ENCODE peak calls at places on chromosome 9, in eight cellular contexts. One of them, this sample, is unnamed. For H3K27me3, the result is how much of the 10 kb centered on the place peaks cover.

GRCh38 chr9:86580688-86581087 is 226.5 kb upstream of the TUT7 start:
- DNase-seq in gastrocnemius medialis: peak
- DNase-seq in NT2/D1: no peak
- DNase-seq in ascending aorta: no peak
- DNase-seq in aorta: no peak
- DNase-seq in fibroblast of lung: no peak
- DNase-seq in GM23248: no peak
- DNase-seq in A673: no peak
- DNase-seq in this sample: no peak

GRCh38 chr9:2234371-2234893 is 219.3 kb downstream of the SMARCA2 start:
- DNase-seq in aorta: no peak
- DNase-seq in GM23248: peak
- DNase-seq in gastrocnemius medialis: no peak
- DNase-seq in fibroblast of lung: peak
- DNase-seq in NT2/D1: no peak
- DNase-seq in ascending aorta: no peak
- DNase-seq in A673: no peak
- DNase-seq in this sample: no peak

GRCh38 chr9:110443146-110443877 is 105.6 kb upstream of the TXNDC8 start:
- DNase-seq in ascending aorta: no peak
- DNase-seq in GM23248: peak
- DNase-seq in A673: no peak
- DNase-seq in aorta: no peak
- DNase-seq in gastrocnemius medialis: no peak
- DNase-seq in NT2/D1: no peak
- DNase-seq in fibroblast of lung: peak
- DNase-seq in this sample: no peak

GRCh38 chr9:93354451-93354850 is 97.0 kb upstream of the FAM120A start:
- DNase-seq in aorta: no peak
- DNase-seq in A673: no peak
- DNase-seq in gastrocnemius medialis: no peak
- DNase-seq in fibroblast of lung: peak
- DNase-seq in NT2/D1: no peak
- DNase-seq in ascending aorta: no peak
- DNase-seq in GM23248: no peak
- DNase-seq in this sample: no peak

GRCh38 chr9:3478549-3478953 is 47.2 kb downstream of the RFX3 start:
- DNase-seq in GM23248: peak
- DNase-seq in NT2/D1: no peak
- DNase-seq in fibroblast of lung: peak
- DNase-seq in gastrocnemius medialis: no peak
- DNase-seq in aorta: no peak
- DNase-seq in ascending aorta: no peak
- DNase-seq in A673: peak
- DNase-seq in this sample: no peak

GRCh38 chr9:13181652-13182051 is 97.8 kb downstream of the MPDZ start:
- DNase-seq in fibroblast of lung: peak
- DNase-seq in NT2/D1: no peak
- DNase-seq in GM23248: peak
- DNase-seq in A673: peak
- DNase-seq in ascending aorta: no peak
- DNase-seq in gastrocnemius medialis: no peak
- DNase-seq in aorta: no peak
- DNase-seq in this sample: no peak

GRCh38 chr9:20558609-20559016 is 63.7 kb downstream of the MLLT3 start:
- DNase-seq in fibroblast of lung: peak
- DNase-seq in GM23248: peak
- DNase-seq in A673: peak
- DNase-seq in gastrocnemius medialis: no peak
- DNase-seq in NT2/D1: no peak
- DNase-seq in ascending aorta: no peak
- DNase-seq in aorta: no peak
- DNase-seq in this sample: no peak

GRCh38 chr9:83957029-83957513 is 22.9 kb downstream of the HNRNPK start:
- DNase-seq in gastrocnemius medialis: no peak
- DNase-seq in A673: no peak
- DNase-seq in aorta: no peak
- DNase-seq in NT2/D1: no peak
- DNase-seq in ascending aorta: no peak
- DNase-seq in fibroblast of lung: no peak
- DNase-seq in GM23248: peak
- DNase-seq in this sample: no peak

GRCh38 chr9:116020146-116020545 is 133.4 kb upstream of the PAPPA start:
- DNase-seq in fibroblast of lung: no peak
- DNase-seq in GM23248: no peak
- DNase-seq in ascending aorta: no peak
- DNase-seq in NT2/D1: no peak
- DNase-seq in A673: no peak
- DNase-seq in gastrocnemius medialis: no peak
- DNase-seq in aorta: no peak
- DNase-seq in this sample: no peak

GRCh38 chr9:96217358-96217755 is 84.6 kb downstream of the HSD17B3 start:
- DNase-seq in GM23248: no peak
- DNase-seq in fibroblast of lung: no peak
- DNase-seq in ascending aorta: no peak
- DNase-seq in NT2/D1: no peak
- DNase-seq in aorta: no peak
- DNase-seq in A673: no peak
- DNase-seq in gastrocnemius medialis: no peak
- DNase-seq in this sample: no peak

GRCh38 chr9:96381696-96382095 is 1.8 kb downstream of the SLC35D2 start:
- DNase-seq in ascending aorta: no peak
- DNase-seq in NT2/D1: no peak
- DNase-seq in A673: no peak
- DNase-seq in GM23248: no peak
- DNase-seq in fibroblast of lung: no peak
- DNase-seq in aorta: no peak
- DNase-seq in gastrocnemius medialis: no peak
- DNase-seq in this sample: no peak

GRCh38 chr9:136943291-136944093 is 1.0 kb downstream of the FBXW5 start:
- DNase-seq in GM23248: peak
- DNase-seq in aorta: peak
- DNase-seq in A673: peak
- DNase-seq in fibroblast of lung: peak
- DNase-seq in gastrocnemius medialis: no peak
- DNase-seq in ascending aorta: no peak
- DNase-seq in NT2/D1: no peak
- DNase-seq in this sample: peak

GRCh38 chr9:105154723-105155191 is 89.7 kb upstream of the SLC44A1 start:
- DNase-seq in aorta: no peak
- DNase-seq in gastrocnemius medialis: no peak
- DNase-seq in fibroblast of lung: peak
- DNase-seq in A673: no peak
- DNase-seq in ascending aorta: no peak
- DNase-seq in GM23248: peak
- DNase-seq in NT2/D1: no peak
- DNase-seq in this sample: no peak

GRCh38 chr9:95874989-95875304 is 544 bp upstream of the ERCC6L2 start:
- DNase-seq in ascending aorta: peak
- DNase-seq in gastrocnemius medialis: no peak
- DNase-seq in A673: peak
- DNase-seq in GM23248: peak
- DNase-seq in NT2/D1: no peak
- DNase-seq in fibroblast of lung: no peak
- DNase-seq in aorta: peak
- DNase-seq in this sample: peak

GRCh38 chr9:137298983-137299521 is 3.0 kb downstream of the NRARP start:
- DNase-seq in NT2/D1: no peak
- DNase-seq in aorta: no peak
- DNase-seq in A673: no peak
- DNase-seq in gastrocnemius medialis: no peak
- DNase-seq in ascending aorta: no peak
- DNase-seq in GM23248: no peak
- DNase-seq in fibroblast of lung: no peak
- DNase-seq in this sample: peak

GRCh38 chr9:113592806-113593575 is 129.5 kb downstream of the RGS3 start:
- DNase-seq in fibroblast of lung: no peak
- DNase-seq in GM23248: no peak
- DNase-seq in ascending aorta: no peak
- DNase-seq in aorta: no peak
- DNase-seq in A673: no peak
- DNase-seq in gastrocnemius medialis: no peak
- DNase-seq in NT2/D1: no peak
- DNase-seq in this sample: no peak

DNA sequence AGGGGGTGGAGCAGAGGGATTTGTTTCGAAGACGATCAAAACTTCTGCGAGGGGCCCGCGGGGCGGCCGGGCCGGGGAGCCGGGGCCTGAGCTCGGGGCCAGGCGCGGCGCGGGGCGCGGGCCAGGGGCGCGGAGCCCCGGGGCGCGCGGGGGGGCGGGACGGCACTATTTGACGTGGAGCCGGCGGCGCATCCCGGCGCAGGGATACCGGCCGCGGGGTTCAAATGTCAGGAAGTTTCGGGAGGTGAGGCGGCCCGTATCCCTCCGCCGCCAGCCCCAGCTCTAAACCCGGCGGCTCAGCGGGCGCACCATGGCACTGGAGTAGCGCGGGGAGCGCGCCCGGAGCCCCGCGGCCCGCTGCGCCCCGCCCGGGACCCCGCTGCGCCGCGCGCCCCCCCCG is at the start of gene LMX1B:
- DNase-seq in GM23248: peak
- DNase-seq in aorta: no peak
- DNase-seq in NT2/D1: no peak
- DNase-seq in A673: peak
- DNase-seq in ascending aorta: no peak
- DNase-seq in fibroblast of lung: peak
- DNase-seq in gastrocnemius medialis: no peak
- DNase-seq in this sample: peak
- H3K27me3 ChIP-seq in GM23248: under half
- H3K27me3 ChIP-seq in aorta: under half
- H3K27me3 ChIP-seq in NT2/D1: half or more
- H3K27me3 ChIP-seq in A673: half or more
- H3K27me3 ChIP-seq in ascending aorta: under half
- H3K27me3 ChIP-seq in fibroblast of lung: half or more
- H3K27me3 ChIP-seq in gastrocnemius medialis: half or more
- H3K27me3 ChIP-seq in this sample: half or more

GRCh38 chr9:133535285-133535877 is 877 bp downstream of the ADAMTSL2 start:
- DNase-seq in aorta: no peak
- DNase-seq in A673: no peak
- DNase-seq in GM23248: no peak
- DNase-seq in ascending aorta: no peak
- DNase-seq in fibroblast of lung: no peak
- DNase-seq in gastrocnemius medialis: no peak
- DNase-seq in NT2/D1: no peak
- DNase-seq in this sample: no peak

GRCh38 chr9:133536080-133536479 is 1.6 kb downstream of the ADAMTSL2 start:
- DNase-seq in GM23248: no peak
- DNase-seq in NT2/D1: no peak
- DNase-seq in ascending aorta: no peak
- DNase-seq in gastrocnemius medialis: no peak
- DNase-seq in aorta: no peak
- DNase-seq in fibroblast of lung: no peak
- DNase-seq in A673: no peak
- DNase-seq in this sample: no peak

GRCh38 chr9:133537257-133537656 is 2.8 kb downstream of the ADAMTSL2 start:
- DNase-seq in gastrocnemius medialis: no peak
- DNase-seq in aorta: no peak
- DNase-seq in GM23248: no peak
- DNase-seq in ascending aorta: no peak
- DNase-seq in NT2/D1: no peak
- DNase-seq in A673: no peak
- DNase-seq in fibroblast of lung: no peak
- DNase-seq in this sample: no peak

GRCh38 chr9:133538176-133538575 is 3.7 kb downstream of the ADAMTSL2 start:
- DNase-seq in ascending aorta: no peak
- DNase-seq in fibroblast of lung: no peak
- DNase-seq in GM23248: no peak
- DNase-seq in NT2/D1: no peak
- DNase-seq in aorta: no peak
- DNase-seq in A673: no peak
- DNase-seq in gastrocnemius medialis: no peak
- DNase-seq in this sample: no peak

DNA sequence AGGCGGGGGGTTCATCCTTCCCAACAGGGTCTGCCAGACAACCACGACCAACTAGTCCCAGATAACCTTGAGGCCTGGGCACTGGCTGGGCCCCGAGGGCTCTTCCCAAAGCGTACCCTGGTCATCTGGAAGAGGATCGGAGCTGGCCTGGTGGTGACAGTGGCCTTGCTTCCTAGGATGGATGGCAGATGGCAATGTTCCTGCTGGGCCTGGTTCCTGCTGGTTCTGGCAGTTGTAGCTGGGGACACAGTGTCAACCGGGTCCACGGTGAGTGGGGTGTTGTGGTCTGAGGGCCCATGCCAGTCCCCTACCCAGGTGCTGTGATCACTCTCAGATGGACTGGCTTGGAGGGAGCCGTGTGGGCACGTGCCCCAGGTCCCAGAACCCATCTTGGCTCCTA is 2.0 kb downstream of the ADAMTSL2 start:
- DNase-seq in fibroblast of lung: no peak
- DNase-seq in A673: no peak
- DNase-seq in ascending aorta: no peak
- DNase-seq in gastrocnemius medialis: no peak
- DNase-seq in NT2/D1: no peak
- DNase-seq in GM23248: no peak
- DNase-seq in aorta: no peak
- DNase-seq in this sample: no peak
- H3K27me3 ChIP-seq in fibroblast of lung: under half
- H3K27me3 ChIP-seq in A673: under half
- H3K27me3 ChIP-seq in ascending aorta: under half
- H3K27me3 ChIP-seq in gastrocnemius medialis: under half
- H3K27me3 ChIP-seq in NT2/D1: under half
- H3K27me3 ChIP-seq in GM23248: under half
- H3K27me3 ChIP-seq in aorta: under half
- H3K27me3 ChIP-seq in this sample: under half

GRCh38 chr9:129178983-129179382 is 922 bp upstream of the IER5L start:
- DNase-seq in aorta: no peak
- DNase-seq in fibroblast of lung: no peak
- DNase-seq in GM23248: no peak
- DNase-seq in NT2/D1: peak
- DNase-seq in gastrocnemius medialis: no peak
- DNase-seq in A673: no peak
- DNase-seq in ascending aorta: no peak
- DNase-seq in this sample: no peak
- H3K27me3 ChIP-seq in aorta: under half
- H3K27me3 ChIP-seq in fibroblast of lung: under half
- H3K27me3 ChIP-seq in GM23248: under half
- H3K27me3 ChIP-seq in NT2/D1: under half
- H3K27me3 ChIP-seq in gastrocnemius medialis: under half
- H3K27me3 ChIP-seq in A673: under half
- H3K27me3 ChIP-seq in ascending aorta: under half
- H3K27me3 ChIP-seq in this sample: under half

DNA sequence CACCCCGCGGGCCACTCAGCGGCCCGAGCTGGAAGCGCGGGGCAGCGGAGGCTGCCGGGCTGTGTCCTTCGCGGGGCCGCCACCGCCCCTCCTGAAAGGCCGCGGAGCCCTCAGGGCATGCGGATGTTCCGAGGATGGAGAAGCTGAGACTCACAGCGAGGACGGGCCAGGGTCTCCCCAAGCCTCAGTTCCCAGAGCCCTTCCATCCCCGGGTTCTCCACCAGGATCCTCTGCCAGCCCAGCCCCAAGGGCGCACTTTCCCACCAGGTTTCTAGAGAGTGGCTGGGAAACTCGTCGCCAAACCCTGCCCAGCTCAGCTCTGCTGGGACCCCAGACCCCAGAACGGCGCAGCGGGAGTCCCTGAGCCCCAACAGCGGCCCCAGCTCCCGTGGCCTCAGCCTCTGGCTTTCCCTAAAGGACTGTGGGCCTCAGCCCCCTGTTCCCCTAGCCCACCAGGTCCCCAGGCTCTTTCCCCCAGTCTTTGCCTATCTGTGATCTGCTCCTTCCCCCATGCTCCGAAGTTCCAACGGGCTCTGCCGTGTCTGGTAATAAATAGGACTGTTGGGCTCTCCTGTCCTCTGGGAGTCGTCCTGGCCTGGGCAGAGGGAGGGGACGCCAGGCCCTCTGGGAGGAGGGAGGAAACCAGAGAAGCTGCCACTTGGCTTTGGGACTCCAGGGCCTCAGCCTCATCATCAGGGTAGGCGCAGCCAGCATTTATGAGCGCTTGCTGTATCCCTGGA is 27.9 kb downstream of the ADGRD2 start:
- DNase-seq in NT2/D1: no peak
- DNase-seq in fibroblast of lung: no peak
- DNase-seq in A673: no peak
- DNase-seq in aorta: no peak
- DNase-seq in gastrocnemius medialis: no peak
- DNase-seq in GM23248: no peak
- DNase-seq in ascending aorta: no peak
- DNase-seq in this sample: no peak
- H3K27me3 ChIP-seq in NT2/D1: under half
- H3K27me3 ChIP-seq in fibroblast of lung: under half
- H3K27me3 ChIP-seq in A673: under half
- H3K27me3 ChIP-seq in aorta: under half
- H3K27me3 ChIP-seq in gastrocnemius medialis: half or more
- H3K27me3 ChIP-seq in GM23248: under half
- H3K27me3 ChIP-seq in ascending aorta: under half
- H3K27me3 ChIP-seq in this sample: under half

This sample was measured in upper lobe of right lung.